ENCODE peak calls at places on chromosomes 5 and 9, in nine cellular contexts. L is Daoy; H is left cardiac atrium; F is stromal cell of bone marrow; O is heart left ventricle; Y is B cell; A is CD8-positive, alpha-beta T cell; S is cardiac muscle cell; W is WTC11. U is an unnamed sample.

GRCh38 chr5:926416-927171 is 33.9 kb downstream of the TRIP13 start:
- DNase-seq in F (no peak), Y (no peak), H (peak), O (no peak), S (peak), W (peak), L (no peak), A (no peak), U (no peak)

GRCh38 chr5:137566118-137566541 is 67.0 kb upstream of the SPOCK1 start:
- DNase-seq in H (peak), A (no peak), S (no peak), Y (no peak), W (no peak), O (peak), L (peak), F (no peak), U (no peak)

GRCh38 chr9:33782395-33783152 is 12.8 kb upstream of the PRSS3 start:
- DNase-seq in A (no peak), L (peak), O (no peak), F (no peak), H (no peak), Y (no peak), W (no peak), S (no peak), U (no peak)

GRCh38 chr5:109692011-109692410 is 2.3 kb downstream of the MAN2A1 start:
- DNase-seq in Y (no peak), O (no peak), W (no peak), L (no peak), F (no peak), A (no peak), S (peak), H (no peak), U (no peak)

GRCh38 chr5:139138790-139139189 is 59.4 kb downstream of the SIL1 start:
- DNase-seq in W (no peak), H (peak), O (peak), A (no peak), Y (no peak), S (peak), L (peak), F (no peak), U (no peak)

GRCh38 chr9:536597-537511 is 304.6 kb upstream of the DMRT1 start:
- DNase-seq in L (no peak), W (no peak), H (no peak), S (peak), A (no peak), F (no peak), O (no peak), Y (no peak), U (no peak)

GRCh38 chr9:106859957-106860715 is 2.8 kb upstream of the ZNF462 start:
- DNase-seq in F (no peak), S (peak), W (peak), O (peak), A (no peak), H (peak), Y (no peak), L (peak), U (no peak)

GRCh38 chr5:172942556-172942955 is 16.7 kb upstream of the RPL26L1 start:
- DNase-seq in Y (no peak), A (no peak), S (no peak), O (no peak), W (no peak), F (no peak), H (no peak), L (no peak), U (no peak)

GRCh38 chr9:110116543-110116885 is 91.4 kb downstream of the C9orf152 start:
- DNase-seq in F (peak), S (no peak), W (no peak), A (no peak), H (no peak), O (no peak), L (peak), Y (no peak), U (no peak)

GRCh38 chr5:142610176-142611001 is 75.5 kb downstream of the FGF1 start:
- DNase-seq in Y (no peak), L (no peak), S (no peak), A (no peak), W (no peak), H (no peak), F (no peak), O (no peak), U (no peak)

GRCh38 chr9:105413486-105414068 is 34.3 kb upstream of the FSD1L start:
- DNase-seq in O (no peak), A (no peak), Y (no peak), F (no peak), L (peak), S (peak), H (no peak), W (no peak), U (no peak)

GRCh38 chr5:56530031-56530430 is 285.3 kb upstream of the MAP3K1 start:
- DNase-seq in F (no peak), O (no peak), Y (no peak), H (no peak), S (no peak), W (no peak), L (no peak), A (no peak), U (no peak)